ENCODE peak calls at places on chromosome 3, in four cellular contexts. One of them, this sample, is unnamed.
A peak's percentile ranks its signal among the peaks of the same experiment; 100 is the strongest.

GRCh38 chr3:56955551-56956131 is 104.8 kb upstream of the SPATA12 start:
- DNase-seq in stimulated activated CD4-positive, alpha-beta T cell treated with anti-CD3 and anti-CD28 coated beads, Interleukin-4, amount 100 ng/mL, for 4 hours: no peak
- DNase-seq in fibroblast of lung: no peak
- DNase-seq in smooth muscle cell of the brain vasculature: no peak
- DNase-seq in this sample: no peak

GRCh38 chr3:66413151-66413751 is 87.6 kb downstream of the LRIG1 start:
- DNase-seq in smooth muscle cell of the brain vasculature: no peak
- DNase-seq in fibroblast of lung: peak; percentile 98
- DNase-seq in stimulated activated CD4-positive, alpha-beta T cell treated with anti-CD3 and anti-CD28 coated beads, Interleukin-4, amount 100 ng/mL, for 4 hours: no peak
- DNase-seq in this sample: no peak

GRCh38 chr3:70861855-70862254 is 549.4 kb upstream of the MDFIC2 start:
- DNase-seq in smooth muscle cell of the brain vasculature: no peak
- DNase-seq in fibroblast of lung: peak; percentile 93
- DNase-seq in stimulated activated CD4-positive, alpha-beta T cell treated with anti-CD3 and anti-CD28 coated beads, Interleukin-4, amount 100 ng/mL, for 4 hours: no peak
- DNase-seq in this sample: no peak

GRCh38 chr3:57856675-57857074 is 100.6 kb downstream of the SLMAP start:
- DNase-seq in fibroblast of lung: peak; percentile 18
- DNase-seq in stimulated activated CD4-positive, alpha-beta T cell treated with anti-CD3 and anti-CD28 coated beads, Interleukin-4, amount 100 ng/mL, for 4 hours: no peak
- DNase-seq in smooth muscle cell of the brain vasculature: no peak
- DNase-seq in this sample: no peak

GRCh38 chr3:59046839-59047238 is 3.0 kb downstream of the CFAP20DC start:
- DNase-seq in smooth muscle cell of the brain vasculature: no peak
- DNase-seq in fibroblast of lung: no peak
- DNase-seq in stimulated activated CD4-positive, alpha-beta T cell treated with anti-CD3 and anti-CD28 coated beads, Interleukin-4, amount 100 ng/mL, for 4 hours: no peak
- DNase-seq in this sample: no peak

GRCh38 chr3:135229018-135229495 is 434.0 kb downstream of the EPHB1 start:
- DNase-seq in stimulated activated CD4-positive, alpha-beta T cell treated with anti-CD3 and anti-CD28 coated beads, Interleukin-4, amount 100 ng/mL, for 4 hours: no peak
- DNase-seq in fibroblast of lung: peak; percentile 1
- DNase-seq in smooth muscle cell of the brain vasculature: no peak
- DNase-seq in this sample: no peak

GRCh38 chr3:124351430-124352142 is 359.7 kb upstream of the ROPN1 start:
- DNase-seq in fibroblast of lung: peak; percentile 68
- DNase-seq in smooth muscle cell of the brain vasculature: peak; percentile 41
- DNase-seq in stimulated activated CD4-positive, alpha-beta T cell treated with anti-CD3 and anti-CD28 coated beads, Interleukin-4, amount 100 ng/mL, for 4 hours: no peak
- DNase-seq in this sample: peak; percentile 7

GRCh38 chr3:138118863-138119766 is 3.7 kb upstream of the DZIP1L start:
- DNase-seq in smooth muscle cell of the brain vasculature: peak; percentile 50
- DNase-seq in fibroblast of lung: peak; percentile 56
- DNase-seq in stimulated activated CD4-positive, alpha-beta T cell treated with anti-CD3 and anti-CD28 coated beads, Interleukin-4, amount 100 ng/mL, for 4 hours: peak; percentile 52
- DNase-seq in this sample: peak; percentile 40

GRCh38 chr3:193901007-193901406 is 234.9 kb upstream of the HES1 start:
- DNase-seq in fibroblast of lung: no peak
- DNase-seq in smooth muscle cell of the brain vasculature: no peak
- DNase-seq in stimulated activated CD4-positive, alpha-beta T cell treated with anti-CD3 and anti-CD28 coated beads, Interleukin-4, amount 100 ng/mL, for 4 hours: no peak
- DNase-seq in this sample: no peak

GRCh38 chr3:124034809-124035152 is 42.9 kb upstream of the ROPN1 start:
- DNase-seq in smooth muscle cell of the brain vasculature: no peak
- DNase-seq in fibroblast of lung: no peak
- DNase-seq in stimulated activated CD4-positive, alpha-beta T cell treated with anti-CD3 and anti-CD28 coated beads, Interleukin-4, amount 100 ng/mL, for 4 hours: no peak
- DNase-seq in this sample: no peak

GRCh38 chr3:94036909-94037507 is 8.6 kb upstream of the STX19 start:
- DNase-seq in stimulated activated CD4-positive, alpha-beta T cell treated with anti-CD3 and anti-CD28 coated beads, Interleukin-4, amount 100 ng/mL, for 4 hours: no peak
- DNase-seq in smooth muscle cell of the brain vasculature: no peak
- DNase-seq in fibroblast of lung: peak; percentile 17
- DNase-seq in this sample: no peak

GRCh38 chr3:181330257-181330656 is 340.7 kb upstream of the DNAJC19 start:
- DNase-seq in stimulated activated CD4-positive, alpha-beta T cell treated with anti-CD3 and anti-CD28 coated beads, Interleukin-4, amount 100 ng/mL, for 4 hours: no peak
- DNase-seq in fibroblast of lung: no peak
- DNase-seq in smooth muscle cell of the brain vasculature: no peak
- DNase-seq in this sample: no peak

This sample was measured in pulmonary artery endothelial cell.